ENCODE peak calls at places on chromosomes 1 and 21, in five cellular contexts. I is lower lobe of right lung, W is mucosa of descending colon, E is cardiac muscle cell, B is ovary. X is an unnamed sample. For H3K4me1 and H3K36me3, the result is how much of the 10 kb centered on the place peaks cover.

GRCh38 chr1:169711469-169712308 is at the start of gene SELL:
- DNase-seq in I (no peak), W (peak), E (peak), B (peak), X (peak)

GRCh38 chr1:45954401-45954847 is 151.0 kb downstream of the MAST2 start:
- DNase-seq in I (no peak), W (no peak), E (no peak), B (no peak), X (no peak)

GRCh38 chr1:40060351-40060750 is 19.8 kb downstream of the CAP1 start:
- DNase-seq in I (no peak), W (no peak), E (no peak), B (no peak), X (no peak)

GRCh38 chr1:5297878-5298239 is 643.5 kb downstream of the AJAP1 start:
- DNase-seq in I (no peak), W (no peak), E (no peak), B (no peak), X (no peak)

GRCh38 chr1:43294761-43295160 is 6.0 kb upstream of the TIE1 start:
- DNase-seq in I (no peak), W (no peak), E (no peak), B (no peak), X (no peak)

GRCh38 chr1:156571261-156571958 is 955 bp downstream of the IQGAP3 start:
- DNase-seq in I (no peak), W (no peak), E (no peak), B (no peak), X (no peak)

GRCh38 chr1:84375965-84376910 is 22.0 kb upstream of the DNASE2B start:
- DNase-seq in I (no peak), W (no peak), E (no peak), B (no peak), X (no peak)

GRCh38 chr21:38948377-38948776 is 142.6 kb downstream of the ETS2 start:
- DNase-seq in I (no peak), W (no peak), E (no peak), B (no peak), X (no peak)

GRCh38 chr21:39029086-39029772 is 154.0 kb downstream of the PSMG1 start:
- DNase-seq in I (no peak), W (no peak), E (peak), B (no peak), X (no peak)

GRCh38 chr1:13513063-13513884 is 529 bp downstream of the LRRC38 start:
- DNase-seq in I (no peak), W (no peak), E (peak), B (no peak), X (no peak)

GRCh38 chr1:191579019-191579418 is 579.2 kb upstream of the RGS18 start:
- DNase-seq in I (no peak), W (no peak), E (no peak), B (no peak), X (no peak)

GRCh38 chr1:214665606-214666110 is 62.7 kb downstream of the CENPF start:
- DNase-seq in I (no peak), W (no peak), E (no peak), B (no peak), X (no peak)

GRCh38 chr1:226220473-226221189 is 2.8 kb upstream of the MIXL1 start:
- DNase-seq in I (no peak), W (no peak), E (peak), B (no peak), X (no peak)

GRCh38 chr21:44337941-44338895 is 972 bp downstream of the CFAP410 start:
- DNase-seq in I (peak), W (peak), E (peak), B (peak), X (no peak)

GRCh38 chr1:35876988-35877387 is 6.0 kb upstream of the AGO1 start:
- DNase-seq in I (no peak), W (no peak), E (peak), B (no peak), X (no peak)

GRCh38 chr1:155208656-155209372 is at the start of gene MTX1:
- DNase-seq in I (peak), W (peak), E (peak), B (peak), X (peak)

GRCh38 chr1:12157366-12158231 is 9.2 kb upstream of the TNFRSF1B start:
- DNase-seq in I (no peak), W (no peak), E (no peak), B (no peak), X (no peak)

GRCh38 chr1:96643519-96643918 is 78.1 kb upstream of the PTBP2 start:
- DNase-seq in I (no peak), W (no peak), E (no peak), B (no peak), X (no peak)

GRCh38 chr1:28740118-28740517 is 3.4 kb downstream of the YTHDF2 start:
- DNase-seq in I (no peak), W (no peak), E (no peak), B (no peak), X (no peak)
- H3K4me1 ChIP-seq in I (half or more), W (under half), E (under half), B (under half), X (under half)

GRCh38 chr1:51341876-51342496 is 11.6 kb upstream of the TTC39A start:
- DNase-seq in I (no peak), W (no peak), E (no peak), B (no peak), X (no peak)
- H3K36me3 ChIP-seq in I (under half), W (under half), E (under half), B (under half), X (under half)

GRCh38 chr1:227316941-227317540 is 1.3 kb downstream of the CDC42BPA start:
- DNase-seq in I (no peak), W (no peak), E (peak), B (no peak), X (no peak)

GRCh38 chr1:227318003-227318851 is at the start of gene CDC42BPA:
- DNase-seq in I (peak), W (peak), E (peak), B (peak), X (peak)

GRCh38 chr1:227316456-227316855 is 1.8 kb downstream of the CDC42BPA start:
- DNase-seq in I (no peak), W (no peak), E (no peak), B (no peak), X (no peak)

GRCh38 chr1:227318852-227319607 is 738 bp upstream of the CDC42BPA start:
- DNase-seq in I (no peak), W (no peak), E (peak), B (peak), X (peak)

DNA sequence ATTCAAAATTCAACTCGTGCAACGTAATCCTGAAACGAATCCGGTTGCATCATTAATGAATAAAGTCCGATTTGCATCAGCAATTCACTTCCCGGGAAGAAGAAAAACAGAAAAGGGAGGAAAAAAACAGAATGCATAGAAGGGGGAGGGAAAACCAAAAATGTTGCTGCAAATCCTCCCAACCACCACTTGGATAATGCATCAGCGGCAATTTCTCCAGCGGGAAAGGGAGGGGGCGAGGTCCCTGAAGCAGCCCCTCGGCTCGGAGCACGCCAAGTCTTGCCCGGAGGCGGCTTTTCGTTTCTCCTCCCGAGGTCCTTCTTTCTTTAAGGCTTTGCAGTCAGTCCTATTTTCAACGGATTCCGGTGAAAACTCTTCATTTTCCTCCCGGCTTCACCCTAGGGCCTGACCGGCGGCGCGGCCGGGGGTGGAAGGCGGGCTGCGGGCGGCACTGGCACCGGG is 720 bp downstream of the CDC42BPA start:
- DNase-seq in I (peak), W (no peak), E (peak), B (peak), X (peak)
- TF ChIP-seq CTCF in I (no peak), W (no peak), E (peak), B (no peak), X (peak)

GRCh38 chr1:30729906-30730305 is 6.5 kb upstream of the MATN1 start:
- DNase-seq in I (no peak), W (no peak), E (no peak), B (no peak), X (no peak)
- H3K4me1 ChIP-seq in I (under half), W (under half), E (under half), B (under half), X (under half)

GRCh38 chr1:15768388-15768787 is 9.8 kb downstream of the FBLIM1 start:
- DNase-seq in I (no peak), W (no peak), E (no peak), B (no peak), X (no peak)
- H3K36me3 ChIP-seq in I (under half), W (under half), E (half or more), B (under half), X (half or more)

DNA sequence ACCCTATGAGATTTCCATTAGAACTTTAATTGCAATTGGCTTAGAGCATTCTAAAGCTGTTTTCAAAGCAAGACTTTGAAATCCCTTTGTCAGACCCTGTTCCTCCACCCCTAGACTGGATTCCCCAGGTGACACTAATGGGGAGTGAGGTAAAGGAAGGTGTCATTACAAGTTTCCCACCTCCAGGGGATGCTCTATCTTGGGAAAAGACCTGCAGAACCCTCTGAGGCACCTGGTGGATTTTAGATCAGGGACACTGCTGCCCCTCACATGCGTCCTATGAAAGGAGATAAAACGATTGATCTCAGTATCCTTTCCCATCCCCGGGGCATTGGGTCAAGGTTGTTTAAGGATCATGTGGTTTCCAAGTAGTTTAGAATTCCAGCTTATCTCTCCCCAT is 80.3 kb upstream of the RGS4 start:
- DNase-seq in I (no peak), W (no peak), E (no peak), B (no peak), X (no peak)
- TF ChIP-seq CTCF in I (no peak), W (no peak), E (no peak), B (no peak), X (no peak)

GRCh38 chr1:61091455-61091854 is 9.1 kb downstream of the NFIA start:
- DNase-seq in I (no peak), W (no peak), E (no peak), B (no peak), X (no peak)

GRCh38 chr1:61093525-61094137 is 11.3 kb downstream of the NFIA start:
- DNase-seq in I (no peak), W (no peak), E (no peak), B (no peak), X (no peak)

GRCh38 chr1:61090546-61090945 is 8.2 kb downstream of the NFIA start:
- DNase-seq in I (no peak), W (no peak), E (no peak), B (no peak), X (no peak)

GRCh38 chr1:61094677-61095076 is 12.3 kb downstream of the NFIA start:
- DNase-seq in I (no peak), W (no peak), E (no peak), B (no peak), X (no peak)

GRCh38 chr1:61092643-61093042 is 10.3 kb downstream of the NFIA start:
- DNase-seq in I (no peak), W (no peak), E (no peak), B (no peak), X (no peak)
- H3K4me1 ChIP-seq in I (under half), W (under half), E (under half), B (under half), X (under half)

DNA sequence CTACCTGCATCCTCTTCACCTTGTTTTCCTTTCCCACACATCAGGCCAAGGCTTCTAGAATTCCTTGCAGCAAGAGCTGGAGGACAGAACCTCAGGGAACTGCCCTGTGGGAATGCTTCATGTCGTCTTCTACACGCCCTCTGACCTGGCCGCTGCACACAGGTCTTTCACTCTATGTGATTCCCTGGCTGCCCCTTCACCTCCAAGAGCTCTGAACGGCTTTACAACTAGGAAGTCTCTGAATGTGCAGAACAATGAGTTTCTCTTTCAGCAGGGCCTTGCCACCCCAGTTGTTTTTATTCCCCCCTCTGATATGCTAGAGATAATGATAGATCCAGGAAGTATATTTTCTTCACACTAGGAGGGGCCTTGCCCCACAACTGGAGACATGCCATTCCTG is 142.6 kb downstream of the CLIC6 start:
- DNase-seq in I (no peak), W (no peak), E (no peak), B (no peak), X (no peak)
- H3K36me3 ChIP-seq in I (half or more), W (under half), E (under half), B (under half), X (under half)

DNA sequence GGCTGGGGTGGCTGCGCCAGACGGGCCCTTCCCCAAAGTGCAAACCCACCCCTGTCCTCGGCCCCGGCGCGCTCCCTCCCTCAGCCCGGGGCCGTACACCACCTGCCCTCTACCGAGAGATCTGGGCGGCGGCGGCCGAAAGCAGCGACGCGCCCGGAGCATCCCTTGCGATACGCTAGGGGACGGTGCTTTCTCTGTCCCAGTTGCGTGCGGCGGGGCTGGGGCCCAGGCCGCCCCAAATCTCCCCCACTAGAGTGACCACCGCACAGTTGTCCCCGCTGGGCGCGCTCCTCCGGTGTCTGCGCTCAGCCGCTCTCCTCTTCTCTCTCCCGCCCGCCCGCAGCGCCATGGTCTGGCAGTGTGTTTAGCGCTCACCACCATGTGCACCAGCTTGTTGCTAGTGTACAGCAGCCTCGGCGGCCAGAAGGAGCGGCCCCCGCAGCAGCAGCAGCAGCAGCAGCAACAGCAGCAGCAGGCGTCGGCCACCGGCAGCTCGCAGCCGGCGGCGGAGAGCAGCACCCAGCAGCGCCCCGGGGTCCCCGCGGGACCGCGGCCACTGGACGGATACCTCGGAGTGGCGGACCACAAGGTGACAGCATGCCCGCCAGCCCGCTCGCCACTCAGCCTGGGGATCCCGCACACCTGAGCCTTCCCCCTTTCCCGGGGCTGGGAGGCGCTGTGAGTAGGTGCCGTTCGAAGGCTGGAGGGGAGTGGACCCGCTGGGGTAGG is 1.0 kb downstream of the ST6GALNAC5 start:
- DNase-seq in I (peak), W (peak), E (peak), B (peak), X (no peak)
- TF ChIP-seq CTCF in I (peak), W (no peak), E (peak), B (no peak), X (peak)

GRCh38 chr1:67748630-67749029 is 63.6 kb downstream of the GADD45A start:
- DNase-seq in I (no peak), W (no peak), E (peak), B (no peak), X (no peak)

GRCh38 chr1:67750690-67751052 is 65.7 kb downstream of the GADD45A start:
- DNase-seq in I (no peak), W (no peak), E (no peak), B (no peak), X (no peak)

GRCh38 chr1:67748147-67748546 is 63.1 kb downstream of the GADD45A start:
- DNase-seq in I (no peak), W (no peak), E (no peak), B (no peak), X (no peak)

GRCh38 chr1:67749844-67750689 is 65.1 kb downstream of the GADD45A start:
- DNase-seq in I (no peak), W (no peak), E (peak), B (no peak), X (peak)

DNA sequence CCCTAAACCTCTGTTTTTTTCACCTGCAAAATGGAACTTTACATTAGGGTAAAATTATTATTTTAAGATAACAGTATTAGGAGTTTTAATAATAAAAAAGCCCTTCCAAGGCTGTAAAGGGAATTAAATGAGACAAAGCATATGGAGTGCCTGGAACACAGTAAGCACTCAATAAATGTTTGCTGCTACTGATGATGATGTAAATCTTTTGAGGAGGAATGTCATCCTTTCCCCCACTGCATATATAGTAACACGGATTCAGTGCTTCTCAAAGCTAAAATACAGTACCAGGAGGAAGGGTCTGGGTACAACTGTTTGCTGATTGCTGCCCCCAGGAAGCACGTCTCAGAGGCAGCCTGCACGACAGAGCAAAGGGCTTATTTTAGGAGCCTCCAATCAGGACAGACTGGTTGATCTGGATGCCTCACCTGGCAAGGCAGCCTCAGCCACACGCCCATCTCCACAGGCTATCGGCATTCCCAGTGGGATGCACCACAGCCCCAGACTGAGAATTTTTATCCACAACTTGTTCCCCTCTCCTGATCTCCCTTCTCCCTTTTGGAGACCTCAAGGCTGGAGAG is 64.4 kb downstream of the GADD45A start:
- DNase-seq in I (no peak), W (no peak), E (no peak), B (no peak), X (no peak)
- H3K4me1 ChIP-seq in I (under half), W (under half), E (half or more), B (under half), X (half or more)